ENCODE peak calls at places on chromosomes 6 and 20, in ten cellular contexts. P, O, D, V, Y, B, N, U, M and I are unnamed samples. For H3K9me3, the result is how much of the 10 kb centered on the place peaks cover.

GRCh38 chr20:33837096-33837830 is 26.1 kb downstream of the CHMP4B start:
- DNase-seq in P (no peak), O (no peak), D (no peak), V (no peak), Y (no peak), B (no peak), N (no peak), U (no peak), M (no peak), I (no peak)

GRCh38 chr6:8065519-8065911 is 1.3 kb upstream of the BLOC1S5 start:
- DNase-seq in P (no peak), O (no peak), D (no peak), V (no peak), Y (no peak), B (no peak), N (no peak), U (no peak), M (no peak), I (no peak)

GRCh38 chr20:33273117-33273851 is 9.7 kb upstream of the BPIFB1 start:
- DNase-seq in P (peak), O (no peak), D (no peak), V (no peak), Y (no peak), B (no peak), N (no peak), U (no peak), M (no peak), I (no peak)

GRCh38 chr6:29999426-29999825 is 57.1 kb downstream of the HLA-A start:
- DNase-seq in P (no peak), O (no peak), D (no peak), V (no peak), Y (no peak), B (no peak), N (no peak), U (no peak), M (no peak), I (no peak)

GRCh38 chr20:49729780-49730179 is 16.1 kb upstream of the B4GALT5 start:
- DNase-seq in P (no peak), O (peak), D (no peak), V (no peak), Y (no peak), B (no peak), N (no peak), U (no peak), M (no peak), I (no peak)

GRCh38 chr6:79296211-79296610 is 61.7 kb upstream of the HMGN3 start:
- DNase-seq in P (no peak), O (no peak), D (no peak), V (no peak), Y (no peak), B (no peak), N (no peak), U (no peak), M (no peak), I (no peak)

GRCh38 chr20:48933017-48933766 is 11.7 kb downstream of the ARFGEF2 start:
- DNase-seq in P (no peak), O (no peak), D (peak), V (no peak), Y (no peak), B (no peak), N (no peak), U (no peak), M (no peak), I (no peak)

GRCh38 chr6:6191476-6191875 is 129.0 kb downstream of the F13A1 start:
- DNase-seq in P (no peak), O (no peak), D (no peak), V (no peak), Y (no peak), B (peak), N (no peak), U (no peak), M (no peak), I (peak)

GRCh38 chr6:26394289-26394688 is 7.8 kb upstream of the BTN3A1 start:
- DNase-seq in P (peak), O (peak), D (peak), V (no peak), Y (peak), B (no peak), N (no peak), U (no peak), M (no peak), I (no peak)

GRCh38 chr20:12243327-12243726 is 325.6 kb downstream of the BTBD3 start:
- DNase-seq in P (no peak), O (no peak), D (no peak), V (no peak), Y (no peak), B (no peak), N (no peak), U (no peak), M (no peak), I (no peak)

GRCh38 chr6:130815200-130816071 is 11.8 kb upstream of the SMLR1 start:
- DNase-seq in P (no peak), O (no peak), D (peak), V (no peak), Y (no peak), B (no peak), N (no peak), U (no peak), M (no peak), I (no peak)

GRCh38 chr6:132004668-132005067 is 53.5 kb upstream of the CCN2 start:
- DNase-seq in P (no peak), O (no peak), D (no peak), V (no peak), Y (peak), B (no peak), N (no peak), U (no peak), M (no peak), I (no peak)

GRCh38 chr20:44271915-44272663 is 25.0 kb downstream of the GDAP1L1 start:
- DNase-seq in P (no peak), O (no peak), D (no peak), V (no peak), Y (no peak), B (no peak), N (no peak), U (no peak), M (no peak), I (peak)

GRCh38 chr20:15449061-15449460 is 1111.6 kb upstream of the FLRT3 start:
- DNase-seq in P (no peak), O (no peak), D (no peak), V (no peak), Y (no peak), B (no peak), N (no peak), U (no peak), M (no peak), I (no peak)

GRCh38 chr6:23280445-23280844 is 711.1 kb downstream of the HDGFL1 start:
- DNase-seq in P (no peak), O (no peak), D (no peak), V (no peak), Y (no peak), B (no peak), N (no peak), U (no peak), M (no peak), I (no peak)

GRCh38 chr20:59016795-59017492 is 2.3 kb upstream of the TUBB1 start:
- DNase-seq in P (no peak), O (no peak), D (no peak), V (no peak), Y (no peak), B (no peak), N (no peak), U (no peak), M (peak), I (no peak)

DNA sequence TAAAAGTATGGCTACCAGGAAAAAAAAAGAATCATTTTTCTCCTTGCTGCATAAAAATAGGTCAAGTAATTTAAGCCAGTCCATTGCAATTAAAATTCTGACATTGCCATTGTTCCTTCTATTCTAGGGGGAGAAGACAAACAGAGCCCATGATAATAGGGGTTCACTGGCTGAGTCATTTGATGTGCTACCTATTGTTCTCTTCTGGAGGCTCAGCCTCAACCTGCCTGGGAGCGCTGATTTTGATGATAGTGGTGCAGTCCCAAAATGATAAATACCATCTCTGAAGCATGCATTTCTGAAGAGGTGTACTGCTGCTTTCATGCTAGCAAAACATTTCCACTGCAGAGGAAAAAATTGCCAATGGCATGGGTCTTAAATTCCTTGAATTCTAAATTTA is 5.8 kb downstream of the CITED2 start:
- DNase-seq in P (no peak), O (no peak), D (no peak), V (no peak), Y (no peak), B (peak), N (no peak), U (peak), M (no peak), I (no peak)
- H3K4me3 ChIP-seq in P (no peak), O (no peak), D (no peak), V (no peak), Y (no peak), B (no peak), N (no peak), U (no peak), M (no peak), I (no peak)

GRCh38 chr20:57451759-57452661 is 60.8 kb downstream of the RBM38 start:
- DNase-seq in P (no peak), O (no peak), D (no peak), V (no peak), Y (no peak), B (no peak), N (peak), U (no peak), M (no peak), I (no peak)
- H3K9me3 ChIP-seq in P (under half), O (under half), D (under half), V (under half), Y (under half), B (under half), N (under half), U (under half), M (under half), I (under half)

DNA sequence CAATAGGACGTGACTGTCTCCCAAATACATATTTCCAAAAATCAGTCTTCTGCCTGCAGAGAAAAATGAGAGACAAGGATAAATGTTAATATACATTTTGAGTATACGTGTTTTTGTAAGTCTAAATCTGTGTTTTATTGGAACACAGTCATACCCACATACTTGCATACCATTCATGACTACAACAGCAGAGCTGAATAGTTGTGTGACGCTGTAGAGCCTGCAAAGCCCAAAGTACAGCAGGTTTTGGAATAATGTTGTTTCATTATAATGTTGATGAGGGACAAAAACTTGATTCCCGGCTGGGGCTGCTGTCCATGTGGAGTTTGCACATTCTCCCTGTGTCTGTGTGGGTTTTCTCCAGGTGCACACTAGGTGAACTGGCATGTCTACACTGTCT is 23.8 kb upstream of the FBXO9 start:
- DNase-seq in P (no peak), O (no peak), D (no peak), V (no peak), Y (peak), B (no peak), N (no peak), U (peak), M (no peak), I (no peak)
- H3K4me3 ChIP-seq in P (no peak), O (no peak), D (no peak), V (no peak), Y (no peak), B (no peak), N (no peak), U (no peak), M (no peak), I (no peak)

DNA sequence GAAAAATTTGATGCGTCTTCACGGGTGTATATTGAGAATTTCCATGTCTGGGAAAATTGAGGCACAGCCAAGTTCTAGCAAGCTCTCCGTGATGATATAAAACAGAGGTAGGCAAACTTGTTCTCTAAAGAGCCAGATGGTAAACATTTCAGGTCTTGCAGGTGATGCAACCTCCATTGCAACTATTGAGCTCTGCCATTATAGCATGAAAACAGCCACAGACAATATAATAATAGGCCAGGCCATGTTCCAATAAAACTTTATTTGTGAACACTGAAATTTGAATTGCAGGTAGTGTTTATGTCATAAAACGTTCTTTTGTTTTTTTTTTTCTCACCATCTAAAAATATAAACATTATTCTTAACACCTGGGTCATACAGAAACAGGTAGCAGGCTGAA is 168.2 kb downstream of the ZNF217 start:
- DNase-seq in P (no peak), O (no peak), D (no peak), V (no peak), Y (no peak), B (no peak), N (no peak), U (no peak), M (no peak), I (no peak)
- H3K9me3 ChIP-seq in P (under half), O (under half), D (under half), V (under half), Y (under half), B (under half), N (under half), U (under half), M (under half), I (under half)

GRCh38 chr6:117829594-117830319 is 77.3 kb upstream of the SLC35F1 start:
- DNase-seq in P (no peak), O (no peak), D (peak), V (no peak), Y (peak), B (peak), N (no peak), U (peak), M (peak), I (no peak)
- H3K4me3 ChIP-seq in P (no peak), O (peak), D (no peak), V (peak), Y (no peak), B (peak), N (no peak), U (peak), M (no peak), I (peak)